ENCODE peak calls at places on chromosomes 11 and 22, in ten cellular contexts. T, D, J, R, V, X, O, K, C and U are unnamed samples.

GRCh38 chr11:88167853-88168252 is 7.4 kb downstream of the RAB38 start:
- DNase-seq in J (no peak), T (no peak), K (no peak), D (no peak), O (no peak), V (no peak), C (no peak), R (no peak), X (no peak), U (no peak)

GRCh38 chr11:125569913-125570621 is 790 bp downstream of the EI24 start:
- DNase-seq in X (peak; percentile 10), J (no peak), T (no peak), D (no peak), C (peak; percentile 86), K (peak; percentile 28), V (no peak), O (no peak), R (peak; percentile 4), U (no peak)

GRCh38 chr11:1384206-1384965 is 5.3 kb upstream of the BRSK2 start:
- DNase-seq in X (no peak), K (peak; percentile 5), D (no peak), V (no peak), R (no peak), C (no peak), O (no peak), J (no peak), T (no peak), U (no peak)

GRCh38 chr11:94928146-94928995 is 45.0 kb downstream of the CWC15 start:
- DNase-seq in J (no peak), D (no peak), O (no peak), R (no peak), T (no peak), V (no peak), C (no peak), K (no peak), X (no peak), U (no peak)

GRCh38 chr22:20639750-20640149 is 132.3 kb downstream of the MED15 start:
- DNase-seq in V (no peak), O (no peak), T (no peak), R (no peak), J (no peak), X (no peak), C (no peak), D (no peak), K (no peak), U (no peak)

GRCh38 chr22:41504397-41504796 is 35.5 kb downstream of the ACO2 start:
- DNase-seq in K (peak; percentile 78), O (no peak), C (peak; percentile 89), J (no peak), R (no peak), T (no peak), D (no peak), X (no peak), V (no peak), U (no peak)

GRCh38 chr22:18154821-18155390 is 4.9 kb downstream of the USP18 start:
- DNase-seq in V (no peak), C (no peak), O (no peak), X (no peak), R (no peak), J (no peak), D (no peak), T (no peak), K (no peak), U (no peak)

GRCh38 chr11:78253797-78254196 is 65.1 kb downstream of the USP35 start:
- DNase-seq in K (no peak), R (no peak), O (no peak), V (no peak), C (no peak), X (no peak), T (no peak), J (no peak), D (no peak), U (no peak)

GRCh38 chr22:28025866-28026575 is 107.0 kb upstream of the PITPNB start:
- DNase-seq in R (no peak), O (peak; percentile 41), X (peak; percentile 4), T (peak; percentile 10), C (no peak), K (no peak), J (no peak), D (no peak), V (no peak), U (no peak)

GRCh38 chr11:69894126-69895047 is 75.2 kb upstream of the FGF3 start:
- DNase-seq in J (no peak), K (no peak), X (no peak), V (no peak), D (peak; percentile 47), C (no peak), R (no peak), T (no peak), O (peak; percentile 60), U (no peak)

GRCh38 chr11:79466411-79466810 is 25.6 kb upstream of the TENM4 start:
- DNase-seq in X (no peak), O (no peak), J (peak; percentile 37), T (no peak), K (no peak), V (no peak), D (no peak), C (no peak), R (no peak), U (no peak)

GRCh38 chr11:122743949-122744876 is 88.7 kb downstream of the UBASH3B start:
- DNase-seq in R (no peak), O (no peak), J (no peak), K (no peak), T (peak; percentile 44), X (no peak), V (no peak), C (peak; percentile 17), D (no peak), U (no peak)

GRCh38 chr11:88101881-88102594 is 73.2 kb downstream of the RAB38 start:
- DNase-seq in R (no peak), J (no peak), T (no peak), O (no peak), V (no peak), D (no peak), C (no peak), X (no peak), K (no peak), U (no peak)

GRCh38 chr11:112760378-112761060 is 200.7 kb upstream of the NCAM1 start:
- DNase-seq in T (no peak), C (no peak), R (no peak), J (no peak), X (no peak), V (no peak), K (no peak), O (no peak), D (no peak), U (no peak)

GRCh38 chr11:121109916-121110656 is 9.0 kb downstream of the TECTA start:
- DNase-seq in K (no peak), O (no peak), R (no peak), X (peak; percentile 45), D (no peak), T (no peak), C (no peak), J (no peak), V (no peak), U (no peak)
- TF ChIP-seq CTCF in K (no peak), O (no peak), R (peak; percentile 12), X (no peak), D (no peak), T (no peak), C (no peak), J (no peak), V (no peak), U (no peak)

DNA sequence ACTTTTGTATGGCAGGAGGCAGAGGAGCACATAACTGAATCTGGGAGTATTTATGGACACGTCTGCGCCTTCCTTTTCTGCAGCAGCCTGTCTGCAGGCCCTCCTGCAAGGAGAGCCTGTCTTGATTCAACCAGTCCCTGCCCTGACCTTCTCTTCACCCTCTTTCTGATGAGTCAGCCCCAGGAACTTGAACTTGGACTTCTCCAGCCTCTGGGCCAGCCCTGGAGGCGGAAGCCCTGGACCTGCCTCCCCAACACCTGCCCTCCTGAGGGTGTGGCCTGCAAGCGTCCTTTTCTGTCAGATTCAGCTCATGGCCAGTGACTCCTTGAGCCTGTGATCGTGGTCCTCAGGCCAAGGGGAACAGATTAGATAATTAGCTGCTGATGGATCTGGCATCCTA is 20.0 kb downstream of the DAGLA start:
- DNase-seq in C (peak; percentile 83), V (peak; percentile 72), K (no peak), O (peak; percentile 76), D (peak; percentile 87), R (no peak), T (peak; percentile 91), J (peak; percentile 87), X (no peak), U (no peak)
- H3K4me1 ChIP-seq in C (peaks cover 63% of the 10 kb centered on the region), V (peaks cover 4% of the 10 kb centered on the region), K (peaks cover 64% of the 10 kb centered on the region), O (peaks cover 52% of the 10 kb centered on the region), D (peaks cover 52% of the 10 kb centered on the region), R (peaks cover 11% of the 10 kb centered on the region), T (peaks cover 59% of the 10 kb centered on the region), J (peaks cover 61% of the 10 kb centered on the region), X (peaks cover 20% of the 10 kb centered on the region), U (peaks cover 65% of the 10 kb centered on the region)

GRCh38 chr11:44906641-44907040 is 44.0 kb downstream of the TP53I11 start:
- DNase-seq in J (no peak), T (no peak), C (no peak), K (no peak), X (no peak), D (no peak), V (no peak), O (no peak), R (no peak), U (no peak)
- TF ChIP-seq CTCF in J (no peak), T (no peak), C (no peak), K (no peak), X (no peak), D (no peak), V (no peak), O (no peak), R (no peak), U (no peak)

GRCh38 chr22:44668190-44668885 is 33.7 kb upstream of the PRR5 start:
- DNase-seq in O (no peak), K (peak; percentile 50), X (peak; percentile 90), V (peak; percentile 70), R (peak; percentile 82), C (no peak), D (no peak), J (peak; percentile 69), T (no peak), U (no peak)

GRCh38 chr22:44666207-44666585 is 35.8 kb upstream of the PRR5 start:
- DNase-seq in V (no peak), D (no peak), T (no peak), J (no peak), O (no peak), R (no peak), K (no peak), X (no peak), C (no peak), U (no peak)

GRCh38 chr22:44667276-44667675 is 34.7 kb upstream of the PRR5 start:
- DNase-seq in D (no peak), J (no peak), V (no peak), R (no peak), K (no peak), T (no peak), X (peak; percentile 14), O (no peak), C (no peak), U (no peak)

GRCh38 chr22:44668886-44669724 is 32.9 kb upstream of the PRR5 start:
- DNase-seq in D (no peak), O (no peak), R (no peak), K (peak; percentile 38), C (no peak), V (no peak), T (no peak), X (peak; percentile 63), J (no peak), U (no peak)

DNA sequence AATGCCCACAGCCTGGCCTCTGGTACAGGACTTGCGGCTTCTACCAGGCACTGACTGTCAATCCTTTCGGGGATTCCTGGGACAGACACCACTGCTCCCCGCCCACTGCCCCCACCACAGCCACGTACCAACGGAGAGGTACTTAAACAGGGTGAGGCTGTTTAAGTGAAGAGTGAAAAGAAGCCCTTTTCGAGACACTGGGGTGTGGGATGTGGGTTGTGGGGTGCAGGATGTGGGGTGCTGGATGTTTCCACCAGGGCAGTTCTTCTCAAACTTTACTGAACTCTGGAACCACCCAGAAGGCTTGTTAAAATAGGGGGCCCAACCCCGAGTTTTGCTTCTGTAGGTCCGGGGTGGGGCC is 34.2 kb upstream of the PRR5 start:
- DNase-seq in O (no peak), J (no peak), V (peak; percentile 42), T (no peak), K (no peak), R (no peak), D (no peak), X (no peak), C (no peak), U (no peak)
- H3K4me1 ChIP-seq in O (peaks cover 28% of the 10 kb centered on the region), J (peaks cover 26% of the 10 kb centered on the region), V (no peaks in the 10 kb centered on the region), T (no peaks in the 10 kb centered on the region), K (no peaks in the 10 kb centered on the region), R (peaks cover 6% of the 10 kb centered on the region), D (no peaks in the 10 kb centered on the region), X (no peaks in the 10 kb centered on the region), C (no peaks in the 10 kb centered on the region), U (peaks cover 69% of the 10 kb centered on the region)